ENCODE peak calls at places on chromosomes 1 and 21, in seven cellular contexts. X is fibroblast of lung, D is progenitor cell of endocrine pancreas, L is coronary artery, S is A549, N is cardiac fibroblast, R is B cell. A is an unnamed sample.

GRCh38 chr21:37983336-37984095 is 67.3 kb upstream of the KCNJ6 start:
- DNase-seq in X (peak), D (no peak), L (no peak), S (peak), N (peak), R (no peak), A (no peak)

GRCh38 chr1:38334930-38335592 is 288.5 kb upstream of the POU3F1 start:
- DNase-seq in X (no peak), D (no peak), L (no peak), S (no peak), N (no peak), R (no peak), A (no peak)

GRCh38 chr1:43760745-43761343 is 53.5 kb downstream of the ST3GAL3 start:
- DNase-seq in X (no peak), D (no peak), L (no peak), S (no peak), N (peak), R (no peak), A (no peak)

GRCh38 chr1:222418654-222419053 is 129.2 kb downstream of the HHIPL2 start:
- DNase-seq in X (no peak), D (no peak), L (no peak), S (no peak), N (no peak), R (no peak), A (no peak)

GRCh38 chr1:160064164-160064563 is 5.8 kb downstream of the KCNJ10 start:
- DNase-seq in X (no peak), D (no peak), L (no peak), S (no peak), N (no peak), R (no peak), A (no peak)

GRCh38 chr1:154941332-154941995 is 4.9 kb upstream of the PMVK start:
- DNase-seq in X (no peak), D (no peak), L (no peak), S (no peak), N (no peak), R (peak), A (no peak)

GRCh38 chr1:216314369-216315095 is 108.7 kb downstream of the USH2A start:
- DNase-seq in X (peak), D (no peak), L (no peak), S (no peak), N (peak), R (no peak), A (no peak)

GRCh38 chr1:215844777-215845176 is 277.7 kb downstream of the KCTD3 start:
- DNase-seq in X (no peak), D (no peak), L (no peak), S (no peak), N (no peak), R (no peak), A (no peak)

GRCh38 chr1:242197907-242198306 is 199.0 kb upstream of the MAP1LC3C start:
- DNase-seq in X (no peak), D (no peak), L (no peak), S (no peak), N (no peak), R (no peak), A (no peak)

GRCh38 chr1:221246067-221246466 is 366.8 kb downstream of the HLX start:
- DNase-seq in X (no peak), D (no peak), L (no peak), S (no peak), N (no peak), R (no peak), A (no peak)

GRCh38 chr1:114585221-114585620 is 3.8 kb upstream of the BCAS2 start:
- DNase-seq in X (peak), D (no peak), L (no peak), S (no peak), N (no peak), R (no peak), A (no peak)

GRCh38 chr1:3375256-3375655 is 79.2 kb upstream of the ARHGEF16 start:
- DNase-seq in X (peak), D (no peak), L (no peak), S (no peak), N (no peak), R (no peak), A (no peak)

GRCh38 chr1:115457295-115457694 is 119.2 kb upstream of the NGF start:
- DNase-seq in X (peak), D (no peak), L (no peak), S (no peak), N (no peak), R (no peak), A (no peak)

GRCh38 chr21:39938086-39938611 is 70.9 kb downstream of the PCP4 start:
- DNase-seq in X (no peak), D (no peak), L (no peak), S (no peak), N (no peak), R (no peak), A (no peak)

GRCh38 chr1:111503585-111504060 is at the start of the genes ADORA3 and TMIGD3:
- DNase-seq in X (no peak), D (no peak), L (no peak), S (no peak), N (no peak), R (peak), A (no peak)

GRCh38 chr21:27647401-27647800 is 680.5 kb upstream of the ADAMTS5 start:
- DNase-seq in X (no peak), D (no peak), L (no peak), S (no peak), N (peak), R (no peak), A (no peak)

GRCh38 chr1:115807723-115808122 is 33.2 kb downstream of the NHLH2 start:
- DNase-seq in X (peak), D (peak), L (no peak), S (peak), N (peak), R (peak), A (no peak)

GRCh38 chr21:46195595-46196195 is 11.4 kb upstream of the SPATC1L start:
- DNase-seq in X (no peak), D (peak), L (peak), S (no peak), N (no peak), R (no peak), A (no peak)

GRCh38 chr1:244012232-244012631 is 38.9 kb upstream of the ZBTB18 start:
- DNase-seq in X (peak), D (no peak), L (no peak), S (no peak), N (peak), R (no peak), A (no peak)

GRCh38 chr1:244865028-244865371 is 657 bp upstream of the HNRNPU start:
- DNase-seq in X (peak), D (no peak), L (no peak), S (peak), N (no peak), R (no peak), A (no peak)

GRCh38 chr1:34591751-34592629 is 162.9 kb upstream of the GJB5 start:
- DNase-seq in X (no peak), D (no peak), L (no peak), S (no peak), N (no peak), R (no peak), A (no peak)
- TF ChIP-seq CTCF in X (no peak), D (peak), L (no peak), S (no peak), N (no peak), R (no peak), A (peak)

DNA sequence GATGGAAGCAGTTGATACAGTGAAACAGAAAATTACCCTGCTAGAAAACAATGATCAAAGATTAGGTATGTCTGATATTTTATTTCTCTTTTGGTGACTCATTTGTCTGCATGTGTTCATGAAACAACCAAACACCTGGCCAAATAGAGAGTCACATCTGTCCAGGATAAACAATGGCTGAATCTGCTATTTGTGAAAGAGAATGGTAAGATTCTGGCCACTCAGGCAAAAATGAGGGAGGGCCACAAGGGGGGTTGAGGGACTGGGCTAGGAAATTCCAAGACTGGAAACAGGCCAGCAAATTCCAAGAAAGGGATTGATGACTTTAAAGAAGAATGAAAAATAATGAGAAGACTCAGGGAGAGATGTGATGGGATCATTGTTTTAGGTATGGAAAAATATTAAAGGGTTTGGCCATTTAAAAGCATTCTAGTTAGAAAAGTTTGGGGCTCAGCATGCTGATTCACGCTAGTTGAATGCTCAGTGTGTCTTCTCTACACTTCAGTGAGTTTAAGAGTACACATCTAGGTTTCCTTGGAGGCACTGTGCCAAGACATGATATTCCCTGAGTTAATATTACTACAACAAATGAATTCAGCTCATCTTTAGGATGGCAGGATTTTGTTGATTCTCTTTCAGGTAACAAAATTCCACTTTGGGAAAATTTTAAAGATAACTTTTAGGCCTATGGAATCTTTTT is 44.9 kb downstream of the TRAF5 start:
- DNase-seq in X (peak), D (no peak), L (no peak), S (no peak), N (peak), R (no peak), A (no peak)
- TF ChIP-seq CTCF in X (no peak), D (no peak), L (no peak), S (no peak), N (no peak), R (no peak), A (no peak)

GRCh38 chr1:49626474-49626873 is 397.3 kb downstream of the AGBL4 start:
- DNase-seq in X (no peak), D (no peak), L (no peak), S (no peak), N (no peak), R (no peak), A (no peak)

GRCh38 chr1:49627781-49628180 is 396.0 kb downstream of the AGBL4 start:
- DNase-seq in X (no peak), D (no peak), L (no peak), S (no peak), N (no peak), R (no peak), A (no peak)

GRCh38 chr1:49630156-49630555 is 393.6 kb downstream of the AGBL4 start:
- DNase-seq in X (no peak), D (no peak), L (no peak), S (no peak), N (no peak), R (no peak), A (no peak)
- TF ChIP-seq CTCF in X (no peak), D (no peak), L (no peak), S (no peak), N (no peak), R (no peak), A (no peak)

GRCh38 chr21:28742527-28742926 is 250.2 kb downstream of the LTN1 start:
- DNase-seq in X (peak), D (no peak), L (no peak), S (no peak), N (peak), R (no peak), A (no peak)
- TF ChIP-seq CTCF in X (peak), D (no peak), L (no peak), S (no peak), N (peak), R (no peak), A (peak)

DNA sequence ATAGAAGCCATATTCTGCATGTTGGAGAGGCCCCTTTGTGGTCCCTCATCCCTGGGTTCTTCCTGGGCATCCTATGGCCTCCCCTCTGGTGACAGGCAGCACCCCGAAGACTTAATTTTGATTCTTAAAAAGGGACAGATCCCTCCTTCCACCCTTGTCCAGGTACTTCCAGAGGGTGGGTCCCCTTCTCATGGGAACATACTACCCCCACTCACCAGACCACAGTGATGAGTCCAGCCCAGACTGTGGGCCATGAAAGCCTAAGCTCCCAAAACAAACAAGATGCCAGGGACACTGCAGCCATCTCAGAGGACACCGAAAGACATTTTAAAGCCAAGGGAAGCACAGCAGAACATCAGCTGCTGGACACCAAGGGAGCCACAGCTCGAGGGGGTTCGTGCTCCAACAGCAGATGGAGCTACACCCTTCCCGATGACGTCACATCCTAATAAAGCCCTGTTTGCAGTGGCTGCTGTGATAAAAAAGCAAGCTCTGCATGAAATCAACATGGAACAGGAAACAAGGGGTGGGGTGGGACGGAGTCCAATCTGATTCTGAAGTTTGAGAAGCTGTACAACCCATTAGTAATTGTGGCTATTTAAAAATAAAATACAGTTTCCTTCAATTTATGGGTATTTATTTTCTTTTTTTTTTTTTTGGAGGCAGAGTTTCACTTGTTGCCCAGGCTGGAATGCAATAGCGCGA is 32.4 kb downstream of the GNB1 start:
- DNase-seq in X (peak), D (no peak), L (peak), S (peak), N (peak), R (no peak), A (no peak)
- TF ChIP-seq CTCF in X (peak), D (peak), L (no peak), S (no peak), N (peak), R (no peak), A (peak)

GRCh38 chr1:234617986-234618725 is 8.2 kb upstream of the IRF2BP2 start:
- DNase-seq in X (peak), D (no peak), L (no peak), S (no peak), N (peak), R (no peak), A (no peak)

GRCh38 chr1:234619071-234619480 is 9.1 kb upstream of the IRF2BP2 start:
- DNase-seq in X (peak), D (no peak), L (no peak), S (no peak), N (peak), R (no peak), A (no peak)

GRCh38 chr1:234618726-234619049 is 8.7 kb upstream of the IRF2BP2 start:
- DNase-seq in X (no peak), D (no peak), L (no peak), S (no peak), N (no peak), R (no peak), A (no peak)

GRCh38 chr1:234616644-234617043 is 6.7 kb upstream of the IRF2BP2 start:
- DNase-seq in X (peak), D (no peak), L (no peak), S (no peak), N (peak), R (no peak), A (no peak)

GRCh38 chr1:234617135-234617985 is 7.4 kb upstream of the IRF2BP2 start:
- DNase-seq in X (peak), D (no peak), L (peak), S (no peak), N (peak), R (no peak), A (no peak)
- TF ChIP-seq CTCF in X (peak), D (peak), L (no peak), S (no peak), N (peak), R (peak), A (peak)

GRCh38 chr1:81547261-81547911 is 253.3 kb upstream of the ADGRL2 start:
- DNase-seq in X (no peak), D (no peak), L (no peak), S (no peak), N (no peak), R (no peak), A (no peak)

GRCh38 chr1:81550753-81551152 is 250.0 kb upstream of the ADGRL2 start:
- DNase-seq in X (no peak), D (no peak), L (no peak), S (no peak), N (no peak), R (no peak), A (no peak)

GRCh38 chr1:81548918-81549587 is 251.7 kb upstream of the ADGRL2 start:
- DNase-seq in X (no peak), D (no peak), L (no peak), S (no peak), N (no peak), R (no peak), A (no peak)

GRCh38 chr1:81547912-81548303 is 252.8 kb upstream of the ADGRL2 start:
- DNase-seq in X (no peak), D (no peak), L (no peak), S (no peak), N (no peak), R (no peak), A (no peak)

GRCh38 chr1:81549588-81550127 is 251.1 kb upstream of the ADGRL2 start:
- DNase-seq in X (peak), D (no peak), L (no peak), S (peak), N (peak), R (no peak), A (no peak)
- TF ChIP-seq CTCF in X (peak), D (peak), L (no peak), S (peak), N (peak), R (no peak), A (peak)

DNA sequence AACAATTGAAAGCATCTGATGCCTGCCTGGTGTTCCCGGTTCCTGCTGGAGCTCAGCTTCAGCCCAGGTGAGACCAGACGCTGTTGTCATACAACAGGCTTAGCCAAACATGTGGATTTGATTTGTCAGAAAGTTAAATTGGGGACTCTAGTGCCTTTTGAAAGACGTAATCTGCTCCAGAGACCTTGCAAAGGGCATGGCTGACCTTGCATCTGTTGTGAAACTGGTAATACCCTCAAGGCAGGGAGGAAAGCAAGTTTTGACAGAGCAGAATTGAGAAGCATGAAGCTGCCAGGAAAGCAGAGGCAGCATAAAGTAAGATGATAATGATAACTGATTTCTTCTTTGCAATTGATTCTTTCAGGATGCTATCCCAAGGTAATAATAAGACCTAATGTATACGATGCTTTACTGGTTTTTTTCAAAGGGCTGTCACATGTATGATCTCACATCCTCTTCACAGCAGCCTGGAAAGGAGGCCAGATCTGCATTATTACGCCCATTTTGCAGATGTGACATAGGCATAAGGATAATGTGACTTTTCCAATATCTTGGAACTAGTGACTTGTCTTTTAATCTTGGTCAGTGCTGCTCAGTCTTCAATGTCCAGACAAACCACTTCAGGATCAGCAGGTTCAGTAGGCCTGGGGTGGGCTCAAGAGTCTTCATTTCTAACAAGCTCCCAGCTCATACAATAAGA is 24.7 kb upstream of the CNN3 start:
- DNase-seq in X (no peak), D (no peak), L (no peak), S (no peak), N (no peak), R (no peak), A (no peak)
- TF ChIP-seq CTCF in X (no peak), D (no peak), L (no peak), S (no peak), N (no peak), R (no peak), A (no peak)